ENCODE peak calls at places on chromosome 14, in seven cellular contexts. I is AG10803, X is fibroblast of lung, D is lower leg skin, M is tibial nerve, Y is skeletal muscle cell, O is GM12878. C is an unnamed sample.

GRCh38 chr14:73777420-73777819 is 63.2 kb upstream of the PNMA1 start:
- DNase-seq in Y (no peak), D (no peak), O (no peak), X (no peak), M (no peak), I (no peak), C (no peak)

GRCh38 chr14:75123991-75124390 is 2.9 kb downstream of the NEK9 start:
- DNase-seq in Y (peak), I (peak), O (no peak), X (peak), D (no peak), M (no peak), C (peak)

GRCh38 chr14:72740966-72741835 is 152.7 kb downstream of the DPF3 start:
- DNase-seq in X (no peak), O (no peak), M (no peak), I (no peak), D (peak), Y (no peak), C (no peak)

GRCh38 chr14:96268426-96269358 is 12.7 kb downstream of the BDKRB1 start:
- DNase-seq in Y (peak), O (no peak), M (peak), I (peak), D (peak), X (peak), C (peak)

GRCh38 chr14:35366048-35366428 is 38.5 kb downstream of the NFKBIA start:
- DNase-seq in O (no peak), I (peak), D (no peak), Y (no peak), X (peak), M (no peak), C (no peak)

GRCh38 chr14:90574640-90575131 is 177.9 kb downstream of the CALM1 start:
- DNase-seq in I (no peak), D (no peak), Y (no peak), M (no peak), O (no peak), X (no peak), C (no peak)

GRCh38 chr14:103194256-103195045 is 71.2 kb downstream of the TNFAIP2 start:
- DNase-seq in D (peak), Y (no peak), X (peak), O (no peak), M (no peak), I (peak), C (peak)

GRCh38 chr14:52086755-52087154 is 17.9 kb upstream of the NID2 start:
- DNase-seq in M (no peak), O (no peak), I (peak), D (no peak), Y (no peak), X (peak), C (no peak)

GRCh38 chr14:100824156-100824555 is 1.8 kb upstream of the MEG3 start:
- DNase-seq in D (no peak), O (no peak), I (peak), Y (no peak), X (peak), M (peak), C (no peak)

GRCh38 chr14:95476747-95477146 is 39.7 kb downstream of the SYNE3 start:
- DNase-seq in Y (no peak), I (no peak), O (no peak), D (no peak), X (no peak), M (no peak), C (no peak)

GRCh38 chr14:77043177-77043983 is 14.9 kb upstream of the IRF2BPL start:
- DNase-seq in I (peak), D (no peak), M (no peak), O (peak), Y (peak), X (peak), C (no peak)

GRCh38 chr14:100536141-100536540 is 51.1 kb downstream of the BEGAIN start:
- DNase-seq in Y (no peak), O (no peak), D (peak), X (no peak), M (peak), I (no peak), C (no peak)

GRCh38 chr14:100656996-100657395 is 69.7 kb upstream of the DLK1 start:
- DNase-seq in D (no peak), I (no peak), Y (no peak), M (no peak), O (no peak), X (no peak), C (no peak)

GRCh38 chr14:90660865-90661570 is 155.2 kb downstream of the TTC7B start:
- DNase-seq in Y (no peak), I (no peak), M (no peak), D (no peak), X (no peak), O (no peak), C (no peak)

GRCh38 chr14:77601846-77602609 is 14.4 kb downstream of the SPTLC2 start:
- DNase-seq in X (peak), I (no peak), D (no peak), Y (no peak), O (no peak), M (no peak), C (no peak)

GRCh38 chr14:56412453-56413434 is 166.9 kb upstream of the TMEM260 start:
- DNase-seq in Y (no peak), D (no peak), M (no peak), I (no peak), O (no peak), X (peak), C (no peak)

GRCh38 chr14:65791551-65791981 is 379.0 kb downstream of the FUT8 start:
- DNase-seq in D (no peak), I (peak), M (no peak), X (peak), Y (peak), O (peak), C (peak)

GRCh38 chr14:102517412-102518062 is 8.0 kb upstream of the ANKRD9 start:
- DNase-seq in D (no peak), Y (no peak), X (no peak), I (no peak), O (no peak), M (no peak), C (no peak)

GRCh38 chr14:37594916-37595808 is at the start of the genes FOXA1 and TTC6:
- DNase-seq in M (no peak), O (no peak), X (peak), Y (no peak), D (no peak), I (peak), C (no peak)

GRCh38 chr14:37593496-37594237 is 1.4 kb downstream of the FOXA1 start:
- DNase-seq in Y (no peak), O (no peak), D (no peak), X (no peak), M (no peak), I (no peak), C (no peak)

GRCh38 chr14:37595809-37596595 is 573 bp downstream of the TTC6 start:
- DNase-seq in I (no peak), O (no peak), M (no peak), Y (no peak), D (no peak), X (peak), C (peak)

GRCh38 chr14:37592288-37593274 is 2.5 kb downstream of the FOXA1 start:
- DNase-seq in I (no peak), D (no peak), M (no peak), Y (no peak), O (no peak), X (no peak), C (no peak)

GRCh38 chr14:37594238-37594915 is 672 bp downstream of the FOXA1 start:
- DNase-seq in M (peak), O (no peak), Y (peak), D (peak), I (peak), X (peak), C (peak)
- H3K4me3 ChIP-seq in M (peak), O (no peak), Y (peak), D (peak), I (peak), X (peak), C (peak)

GRCh38 chr14:99273724-99274345 is 1.8 kb upstream of the BCL11B start:
- DNase-seq in Y (no peak), I (no peak), X (peak), D (peak), O (no peak), M (no peak), C (no peak)

GRCh38 chr14:99274346-99275221 is 2.6 kb upstream of the BCL11B start:
- DNase-seq in X (peak), D (peak), M (no peak), I (peak), O (no peak), Y (peak), C (peak)

GRCh38 chr14:99271951-99272668 is at the start of gene BCL11B:
- DNase-seq in I (peak), M (no peak), X (peak), D (peak), O (peak), Y (peak), C (peak)

GRCh38 chr14:99272669-99273024 is 650 bp upstream of the BCL11B start:
- DNase-seq in X (no peak), O (no peak), D (no peak), M (no peak), I (no peak), Y (no peak), C (no peak)

DNA sequence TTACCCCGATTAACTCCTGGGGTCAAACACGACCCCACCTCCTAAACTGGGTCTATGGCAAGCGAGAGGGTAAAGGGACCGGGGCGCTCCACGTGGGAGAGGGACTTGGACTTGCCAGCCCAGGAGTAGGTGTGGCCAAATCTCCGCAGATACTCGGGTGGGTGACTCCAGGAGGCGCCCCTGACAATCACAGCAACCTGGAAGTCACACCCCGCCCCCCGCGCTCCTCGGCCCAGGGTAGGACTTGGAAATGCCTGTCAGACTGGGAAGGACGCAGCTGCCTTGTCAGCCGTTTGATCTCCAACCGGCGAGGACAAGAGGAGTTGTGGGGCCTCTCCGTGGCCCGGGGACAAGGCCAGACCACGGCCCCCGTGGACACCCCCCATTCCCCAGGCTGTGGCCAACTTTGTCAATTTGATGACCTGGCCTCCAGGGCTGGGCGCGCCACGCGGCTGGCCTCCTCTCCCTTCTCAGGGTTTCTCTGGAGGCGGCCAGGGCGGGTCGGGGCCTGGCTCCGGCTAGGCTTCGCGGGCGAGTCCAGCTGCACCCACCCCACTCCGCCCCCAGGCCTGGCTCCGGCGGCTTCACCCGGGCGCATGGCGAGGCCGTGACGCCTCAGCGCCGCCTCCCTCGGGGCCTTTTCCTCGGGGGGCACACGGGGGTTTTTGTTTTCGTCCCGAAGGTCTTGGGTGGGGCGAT is 1.2 kb upstream of the BCL11B start:
- DNase-seq in X (peak), I (no peak), M (no peak), O (no peak), D (peak), Y (no peak), C (no peak)
- H3K4me3 ChIP-seq in X (no peak), I (no peak), M (peak), O (peak), D (no peak), Y (peak), C (no peak)

GRCh38 chr14:31787377-31787776 is 226.2 kb downstream of the NUBPL start:
- DNase-seq in M (no peak), I (no peak), D (no peak), Y (no peak), O (no peak), X (no peak), C (no peak)
- H3K4me3 ChIP-seq in M (no peak), I (no peak), D (no peak), Y (no peak), O (no peak), X (no peak), C (no peak)

GRCh38 chr14:64706552-64707193 is 2.4 kb downstream of the PLEKHG3 start:
- DNase-seq in M (no peak), I (no peak), Y (no peak), O (no peak), D (peak), X (no peak), C (no peak)

GRCh38 chr14:64706119-64706465 is 1.9 kb downstream of the PLEKHG3 start:
- DNase-seq in M (no peak), D (peak), O (no peak), X (no peak), Y (no peak), I (no peak), C (no peak)

GRCh38 chr14:64707661-64708060 is 3.4 kb downstream of the PLEKHG3 start:
- DNase-seq in D (peak), Y (peak), O (no peak), M (no peak), I (peak), X (peak), C (peak)

GRCh38 chr14:64709126-64709525 is 4.9 kb downstream of the PLEKHG3 start:
- DNase-seq in I (no peak), Y (no peak), D (peak), X (no peak), O (no peak), M (no peak), C (no peak)

DNA sequence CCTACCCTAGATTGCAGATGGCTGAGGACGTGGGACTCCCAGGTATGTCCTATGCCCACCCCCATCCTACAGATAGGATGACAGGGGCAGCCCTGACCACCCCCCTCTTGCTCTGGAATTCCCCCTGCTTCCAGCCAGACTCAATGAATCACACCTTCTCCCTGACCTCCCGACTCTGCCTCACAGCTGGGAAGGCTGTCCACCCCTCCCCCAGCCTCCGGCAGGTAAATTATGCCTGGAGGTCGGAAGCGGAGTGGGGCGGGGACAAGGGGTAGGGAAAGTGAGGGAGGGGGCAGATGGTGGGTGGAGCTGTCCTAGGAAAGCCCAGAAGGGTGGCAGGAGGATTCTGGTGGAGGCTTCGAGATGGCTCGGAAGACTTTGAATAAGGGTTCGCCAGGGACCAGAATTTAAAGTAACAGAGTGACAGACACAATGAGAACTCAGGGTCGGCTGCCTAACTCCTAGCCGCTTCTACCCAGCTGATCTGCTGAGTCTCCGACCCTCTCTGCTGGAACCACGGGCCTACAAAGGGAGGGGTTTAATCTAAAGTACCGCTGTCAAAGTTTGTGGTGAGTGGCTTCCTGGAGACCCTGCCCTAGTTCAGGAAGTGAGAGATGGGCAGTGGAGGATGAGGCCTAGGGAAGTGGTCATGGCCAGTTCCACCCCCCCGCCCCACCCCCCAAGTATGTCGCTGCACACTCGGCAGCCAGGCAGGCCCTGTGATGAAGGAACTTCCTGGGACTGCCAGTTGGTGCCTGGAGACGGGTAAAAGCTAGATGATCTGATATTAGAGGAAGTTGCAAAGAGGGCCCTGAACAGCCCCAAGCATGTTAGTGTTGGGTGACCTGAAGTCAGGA is 4.2 kb downstream of the PLEKHG3 start:
- DNase-seq in D (peak), I (no peak), M (no peak), Y (no peak), O (no peak), X (peak), C (peak)
- H3K4me3 ChIP-seq in D (no peak), I (no peak), M (peak), Y (no peak), O (no peak), X (no peak), C (peak)